ENCODE peak calls at places on chromosomes 5 and 9, in ten cellular contexts. J is stimulated activated CD8-positive, alpha-beta memory T cell treated with anti-CD3 and anti-CD28 coated beads, Interleukin-2, amount 100 ng/mL, for 1 hour; E is NCI-H748 treated with DMSO at 0.1 percent for 48 hours; D is NCI-H2081; R is MCF 10A; Q is heart left ventricle; C is T-helper 2 cell; Z is endothelial cell; L is iris pigment epithelial cell; O is AG09309. S is an unnamed sample.

GRCh38 chr5:151288180-151288579 is 15.4 kb downstream of the SLC36A3 start:
- DNase-seq in C (no peak), O (no peak), L (no peak), Q (no peak), Z (no peak), D (no peak), R (peak; percentile 69), E (peak; percentile 41), J (no peak), S (no peak)

GRCh38 chr5:126234563-126235195 is 188.5 kb upstream of the GRAMD2B start:
- DNase-seq in D (peak; percentile 52), J (no peak), R (peak; percentile 68), E (peak; percentile 23), L (peak; percentile 36), Z (peak; percentile 45), Q (no peak), O (no peak), C (no peak), S (peak; percentile 33)

GRCh38 chr9:130973686-130974281 is 34.7 kb upstream of the FIBCD1 start:
- DNase-seq in O (no peak), Q (no peak), C (no peak), D (no peak), J (no peak), Z (no peak), E (no peak), L (no peak), R (no peak), S (no peak)

GRCh38 chr5:78640622-78641021 is 8.0 kb downstream of the LHFPL2 start:
- DNase-seq in R (peak; percentile 38), Q (no peak), L (peak; percentile 62), Z (no peak), E (no peak), D (no peak), J (no peak), O (no peak), C (no peak), S (no peak)

GRCh38 chr9:21873540-21874221 is 71.2 kb downstream of the MTAP start:
- DNase-seq in O (no peak), Z (no peak), L (peak; percentile 87), J (no peak), E (no peak), Q (no peak), R (no peak), D (no peak), C (no peak), S (no peak)

GRCh38 chr9:93902780-93903655 is 52.1 kb downstream of the BARX1 start:
- DNase-seq in C (no peak), D (no peak), O (no peak), R (no peak), Q (no peak), E (no peak), L (no peak), J (no peak), Z (no peak), S (no peak)

GRCh38 chr5:157180374-157181264 is at the start of gene ITK:
- DNase-seq in E (no peak), Q (no peak), C (no peak), L (no peak), Z (no peak), D (no peak), O (no peak), R (no peak), J (no peak), S (no peak)

GRCh38 chr9:134192951-134193731 is 28.8 kb upstream of the RNU6ATAC start:
- DNase-seq in R (no peak), L (no peak), D (no peak), Z (no peak), J (no peak), C (no peak), E (no peak), Q (no peak), O (no peak), S (no peak)

GRCh38 chr5:111774525-111774924 is 17.5 kb upstream of the NREP start:
- DNase-seq in C (no peak), O (no peak), E (no peak), R (peak; percentile 68), D (no peak), Z (no peak), J (no peak), Q (no peak), L (peak; percentile 75), S (peak; percentile 58)

GRCh38 chr9:123954921-123955320 is 25.0 kb upstream of the DENND1A start:
- DNase-seq in L (peak; percentile 67), O (no peak), C (no peak), R (peak; percentile 61), D (no peak), J (no peak), Z (no peak), E (no peak), Q (no peak), S (peak; percentile 75)

GRCh38 chr9:94971378-94972131 is 245.1 kb downstream of the AOPEP start:
- DNase-seq in R (no peak), J (no peak), C (no peak), O (no peak), D (no peak), L (no peak), E (peak; percentile 13), Q (no peak), Z (no peak), S (no peak)

S was measured in adipocyte.